ENCODE peak calls at places on chromosomes 13 and 19, in ten cellular contexts. D is transverse colon, C is body of pancreas, P is A549, T is suprapubic skin, Z is neuronal stem cell, A is breast epithelium, G is HepG2, N is right atrium auricular region, E is GM23248. K is an unnamed sample.

GRCh38 chr13:62747629-62748028 is 1332.0 kb upstream of the PCDH20 start:
- DNase-seq in D (no peak), C (no peak), P (peak), T (no peak), Z (no peak), A (no peak), G (no peak), N (no peak), E (peak), K (no peak)

GRCh38 chr13:101205408-101205807 is 210.9 kb downstream of the NALCN start:
- DNase-seq in D (no peak), C (no peak), P (no peak), T (no peak), Z (no peak), A (no peak), G (no peak), N (no peak), E (no peak), K (no peak)

GRCh38 chr19:16118489-16119033 is 6.9 kb downstream of the RAB8A start:
- DNase-seq in D (peak), C (no peak), P (no peak), T (no peak), Z (no peak), A (no peak), G (no peak), N (no peak), E (no peak), K (no peak)

GRCh38 chr13:21674271-21675009 is 3.6 kb downstream of the FGF9 start:
- DNase-seq in D (peak), C (peak), P (no peak), T (no peak), Z (peak), A (no peak), G (no peak), N (no peak), E (peak), K (no peak)

GRCh38 chr13:94311893-94312292 is 167.6 kb downstream of the DCT start:
- DNase-seq in D (no peak), C (no peak), P (no peak), T (no peak), Z (no peak), A (no peak), G (no peak), N (no peak), E (no peak), K (no peak)

GRCh38 chr13:51453308-51453958 is 597 bp upstream of the INTS6 start:
- DNase-seq in D (peak), C (peak), P (no peak), T (peak), Z (no peak), A (no peak), G (peak), N (peak), E (peak), K (peak)

GRCh38 chr13:49936085-49936942 is at the start of gene SPRYD7:
- DNase-seq in D (peak), C (peak), P (peak), T (peak), Z (peak), A (peak), G (peak), N (peak), E (peak), K (peak)

GRCh38 chr19:1856698-1857603 is 6.4 kb downstream of the KLF16 start:
- DNase-seq in D (peak), C (peak), P (peak), T (peak), Z (no peak), A (peak), G (peak), N (peak), E (peak), K (peak)

GRCh38 chr13:50244913-50245574 is 229.8 kb downstream of the KCNRG start:
- DNase-seq in D (no peak), C (no peak), P (peak), T (no peak), Z (no peak), A (peak), G (peak), N (no peak), E (peak), K (peak)

GRCh38 chr13:99425485-99426341 is 75.6 kb upstream of the TM9SF2 start:
- DNase-seq in D (peak), C (no peak), P (no peak), T (peak), Z (no peak), A (no peak), G (no peak), N (no peak), E (no peak), K (no peak)

GRCh38 chr13:29918845-29919244 is 68.4 kb upstream of the UBL3 start:
- DNase-seq in D (no peak), C (peak), P (no peak), T (no peak), Z (no peak), A (peak), G (no peak), N (no peak), E (peak), K (no peak)

GRCh38 chr13:79309690-79310089 is 96.4 kb downstream of the RBM26 start:
- DNase-seq in D (no peak), C (no peak), P (no peak), T (no peak), Z (no peak), A (no peak), G (no peak), N (no peak), E (no peak), K (no peak)

GRCh38 chr13:100559886-100560285 is 28.7 kb downstream of the GGACT start:
- DNase-seq in D (no peak), C (no peak), P (no peak), T (no peak), Z (no peak), A (no peak), G (no peak), N (no peak), E (no peak), K (no peak)

GRCh38 chr13:43608400-43609137 is 178.2 kb downstream of the ENOX1 start:
- DNase-seq in D (no peak), C (no peak), P (no peak), T (no peak), Z (no peak), A (no peak), G (no peak), N (no peak), E (no peak), K (no peak)

GRCh38 chr13:99496322-99497142 is 4.7 kb upstream of the TM9SF2 start:
- DNase-seq in D (peak), C (peak), P (peak), T (peak), Z (no peak), A (peak), G (peak), N (peak), E (peak), K (peak)

GRCh38 chr13:81990652-81991051 is 1649.7 kb upstream of the SPRY2 start:
- DNase-seq in D (no peak), C (no peak), P (no peak), T (no peak), Z (no peak), A (no peak), G (no peak), N (no peak), E (no peak), K (no peak)

DNA sequence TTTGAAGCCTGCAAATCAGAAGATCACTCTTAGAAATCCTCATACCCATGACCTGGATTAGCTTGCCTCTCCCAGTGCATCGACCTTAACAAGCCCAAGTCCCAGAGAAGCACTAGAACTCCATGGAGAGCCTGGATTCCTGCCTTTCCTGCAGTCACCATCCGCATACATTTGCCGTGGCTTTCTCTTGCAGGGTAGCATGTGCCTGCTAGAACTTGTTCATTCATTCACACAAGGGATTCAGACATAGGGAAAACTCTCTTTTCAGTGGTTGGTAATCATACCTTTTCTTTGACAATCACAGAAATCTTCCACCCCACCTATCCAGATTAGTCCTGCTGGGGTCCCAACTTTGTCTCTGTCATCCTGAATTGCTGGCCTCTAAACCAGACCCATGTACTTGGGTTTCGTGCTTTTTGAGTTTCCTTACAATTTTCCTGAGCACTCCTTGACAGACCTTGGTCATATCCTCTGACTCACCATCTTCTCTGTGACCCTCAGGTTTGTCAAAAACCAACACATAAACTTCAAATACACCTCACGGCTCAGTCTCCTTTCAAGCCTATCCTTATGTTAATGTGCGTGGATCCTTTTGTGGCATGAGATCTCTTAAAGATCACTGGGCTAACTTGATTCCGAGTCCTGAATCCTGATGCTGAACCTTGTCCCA is 355.0 kb downstream of the MYO16 start:
- DNase-seq in D (no peak), C (no peak), P (no peak), T (no peak), Z (no peak), A (no peak), G (no peak), N (no peak), E (no peak), K (no peak)
- H3K27ac ChIP-seq in D (no peak), C (no peak), P (no peak), T (no peak), Z (no peak), A (no peak), G (no peak), N (no peak), E (no peak), K (no peak)

GRCh38 chr13:33455291-33455690 is 169.7 kb upstream of the STARD13 start:
- DNase-seq in D (no peak), C (no peak), P (no peak), T (no peak), Z (no peak), A (no peak), G (no peak), N (no peak), E (no peak), K (no peak)
- H3K27ac ChIP-seq in D (peak), C (no peak), P (no peak), T (peak), Z (no peak), A (peak), G (no peak), N (peak), E (peak), K (peak)

GRCh38 chr13:33524086-33524485 is 238.5 kb upstream of the STARD13 start:
- DNase-seq in D (no peak), C (peak), P (no peak), T (no peak), Z (no peak), A (no peak), G (no peak), N (no peak), E (peak), K (no peak)

GRCh38 chr13:33526718-33527117 is 241.2 kb upstream of the STARD13 start:
- DNase-seq in D (no peak), C (no peak), P (no peak), T (no peak), Z (no peak), A (no peak), G (no peak), N (no peak), E (no peak), K (no peak)

GRCh38 chr13:33531484-33531883 is 245.9 kb upstream of the STARD13 start:
- DNase-seq in D (no peak), C (no peak), P (no peak), T (no peak), Z (no peak), A (no peak), G (no peak), N (no peak), E (no peak), K (no peak)

GRCh38 chr13:33520480-33520839 is 234.9 kb upstream of the STARD13 start:
- DNase-seq in D (no peak), C (no peak), P (no peak), T (no peak), Z (no peak), A (no peak), G (no peak), N (no peak), E (peak), K (no peak)

DNA sequence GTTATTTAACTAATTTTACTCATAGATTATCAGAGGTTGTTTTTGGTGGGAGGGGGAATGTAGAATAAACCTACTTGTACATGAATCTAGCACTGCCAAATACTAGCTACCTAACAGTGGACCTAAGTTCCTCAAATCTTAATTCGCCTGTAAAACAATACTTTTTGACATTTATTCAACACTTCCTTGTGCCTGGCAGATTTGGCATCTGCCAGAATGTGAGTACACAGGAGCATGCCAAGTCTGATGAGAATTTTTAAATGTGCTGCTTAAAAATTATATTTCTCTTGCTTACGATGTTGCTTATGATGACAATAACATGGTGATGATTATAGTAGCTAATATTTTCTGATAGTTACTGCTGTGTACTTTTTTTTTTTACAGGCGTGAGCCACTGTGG is 240.2 kb upstream of the STARD13 start:
- DNase-seq in D (no peak), C (no peak), P (no peak), T (no peak), Z (no peak), A (no peak), G (no peak), N (no peak), E (no peak), K (no peak)
- H3K27ac ChIP-seq in D (no peak), C (peak), P (no peak), T (no peak), Z (no peak), A (no peak), G (no peak), N (no peak), E (no peak), K (peak)

GRCh38 chr13:27170221-27170520 is 1.4 kb downstream of the USP12 start:
- DNase-seq in D (no peak), C (no peak), P (no peak), T (no peak), Z (no peak), A (no peak), G (no peak), N (no peak), E (no peak), K (no peak)
- H3K27ac ChIP-seq in D (peak), C (peak), P (peak), T (peak), Z (no peak), A (peak), G (peak), N (peak), E (peak), K (peak)

DNA sequence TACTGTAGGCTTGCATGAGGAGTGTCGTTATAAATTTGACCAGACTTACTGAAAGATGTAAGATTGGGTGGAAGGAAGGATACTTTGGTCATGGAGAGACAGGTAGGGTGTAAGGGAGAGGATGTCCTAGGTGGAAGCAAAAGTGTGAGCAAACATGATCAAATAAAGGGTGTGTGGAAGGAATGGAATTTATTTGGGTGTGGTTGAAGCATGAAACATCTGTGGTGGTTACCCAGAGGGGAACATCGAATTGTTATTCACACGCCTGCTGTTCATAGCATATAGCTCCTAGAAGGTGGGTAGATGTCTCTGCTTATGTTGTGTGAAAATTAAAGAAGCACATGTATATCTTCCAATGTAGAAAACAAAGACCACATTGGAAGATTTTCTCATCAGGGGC is 157.7 kb downstream of the ATP8A2 start:
- DNase-seq in D (no peak), C (no peak), P (no peak), T (no peak), Z (no peak), A (no peak), G (no peak), N (no peak), E (no peak), K (no peak)
- H3K27ac ChIP-seq in D (no peak), C (no peak), P (no peak), T (no peak), Z (no peak), A (no peak), G (no peak), N (no peak), E (no peak), K (no peak)